ENCODE peak calls at places on chromosomes 5 and 9, in four cellular contexts. Z is ascending aorta; I is stimulated activated CD8-positive, alpha-beta memory T cell treated with anti-CD3 and anti-CD28 coated beads, Interleukin-7, amount 100 ng/mL, for 48 hours; D is astrocyte. N is an unnamed sample.

GRCh38 chr9:16266648-16267276 is 603.7 kb downstream of the BNC2 start:
- DNase-seq in Z (no peak), I (no peak), D (no peak), N (no peak)

GRCh38 chr9:70229579-70229978 is 29.2 kb upstream of the SMC5 start:
- DNase-seq in Z (no peak), I (no peak), D (peak; percentile 12), N (peak; percentile 19)

GRCh38 chr9:87512321-87512720 is 14.7 kb downstream of the DAPK1 start:
- DNase-seq in Z (no peak), I (no peak), D (no peak), N (no peak)

GRCh38 chr5:39760385-39761198 is 335.8 kb upstream of the DAB2 start:
- DNase-seq in Z (no peak), I (no peak), D (peak; percentile 97), N (no peak)

GRCh38 chr5:153537225-153537624 is 46.8 kb downstream of the GRIA1 start:
- DNase-seq in Z (no peak), I (no peak), D (no peak), N (no peak)

GRCh38 chr5:157280511-157280910 is 14.6 kb downstream of the CYFIP2 start:
- DNase-seq in Z (no peak), I (no peak), D (no peak), N (no peak)

GRCh38 chr5:95942968-95943367 is 18.7 kb downstream of the ELL2 start:
- DNase-seq in Z (no peak), I (no peak), D (no peak), N (no peak)

GRCh38 chr5:34639852-34640626 is 16.1 kb upstream of the RAI14 start:
- DNase-seq in Z (no peak), I (no peak), D (peak; percentile 90), N (no peak)

GRCh38 chr5:33595303-33595702 is 154.5 kb downstream of the TARS1 start:
- DNase-seq in Z (no peak), I (no peak), D (no peak), N (no peak)